ENCODE peak calls at places on chromosomes 12 and 14, in four cellular contexts. One of them, this sample, is unnamed. For H3K79me2, the result is how much of the 10 kb centered on the place peaks cover.

GRCh38 chr14:84086714-84087113 is 1443.2 kb upstream of the FLRT2 start:
- DNase-seq in MM.1S: no peak
- DNase-seq in OCI-LY7: no peak
- DNase-seq in PC-3: no peak
- DNase-seq in this sample: no peak

GRCh38 chr12:11668611-11669010 is 19.1 kb downstream of the ETV6 start:
- DNase-seq in MM.1S: no peak
- DNase-seq in OCI-LY7: peak
- DNase-seq in PC-3: peak
- DNase-seq in this sample: no peak

GRCh38 chr14:96598332-96598928 is 96.2 kb downstream of the PAPOLA start:
- DNase-seq in MM.1S: no peak
- DNase-seq in OCI-LY7: no peak
- DNase-seq in PC-3: no peak
- DNase-seq in this sample: no peak

GRCh38 chr12:29216797-29217583 is 67.9 kb downstream of the FAR2 start:
- DNase-seq in MM.1S: no peak
- DNase-seq in OCI-LY7: no peak
- DNase-seq in PC-3: no peak
- DNase-seq in this sample: no peak

GRCh38 chr14:93947282-93947681 is 20.1 kb downstream of the FAM181A start:
- DNase-seq in MM.1S: no peak
- DNase-seq in OCI-LY7: no peak
- DNase-seq in PC-3: no peak
- DNase-seq in this sample: no peak

GRCh38 chr14:85554106-85554505 is 24.2 kb downstream of the FLRT2 start:
- DNase-seq in MM.1S: no peak
- DNase-seq in OCI-LY7: no peak
- DNase-seq in PC-3: no peak
- DNase-seq in this sample: no peak

GRCh38 chr14:59097681-59098080 is 90.8 kb upstream of the DAAM1 start:
- DNase-seq in MM.1S: no peak
- DNase-seq in OCI-LY7: no peak
- DNase-seq in PC-3: no peak
- DNase-seq in this sample: no peak

GRCh38 chr12:39628836-39629235 is 9.2 kb upstream of the ABCD2 start:
- DNase-seq in MM.1S: peak
- DNase-seq in OCI-LY7: peak
- DNase-seq in PC-3: no peak
- DNase-seq in this sample: no peak

GRCh38 chr12:91276529-91276928 is 93.9 kb upstream of the DCN start:
- DNase-seq in MM.1S: no peak
- DNase-seq in OCI-LY7: no peak
- DNase-seq in PC-3: no peak
- DNase-seq in this sample: no peak

GRCh38 chr14:90381999-90382451 is 14.8 kb upstream of the CALM1 start:
- DNase-seq in MM.1S: no peak
- DNase-seq in OCI-LY7: peak
- DNase-seq in PC-3: peak
- DNase-seq in this sample: peak

GRCh38 chr14:75821828-75822521 is 159.8 kb downstream of the TGFB3 start:
- DNase-seq in MM.1S: no peak
- DNase-seq in OCI-LY7: no peak
- DNase-seq in PC-3: peak
- DNase-seq in this sample: peak

GRCh38 chr12:124802361-124802760 is 61.3 kb downstream of the SCARB1 start:
- DNase-seq in MM.1S: no peak
- DNase-seq in OCI-LY7: no peak
- DNase-seq in PC-3: no peak
- DNase-seq in this sample: no peak

GRCh38 chr12:71476513-71476912 is 36.9 kb downstream of the LGR5 start:
- DNase-seq in MM.1S: no peak
- DNase-seq in OCI-LY7: no peak
- DNase-seq in PC-3: peak
- DNase-seq in this sample: no peak

GRCh38 chr12:75868501-75868900 is 163.1 kb downstream of the PHLDA1 start:
- DNase-seq in MM.1S: no peak
- DNase-seq in OCI-LY7: no peak
- DNase-seq in PC-3: no peak
- DNase-seq in this sample: no peak

GRCh38 chr12:49809369-49810158 is 18.6 kb downstream of the NCKAP5L start:
- DNase-seq in MM.1S: no peak
- DNase-seq in OCI-LY7: no peak
- DNase-seq in PC-3: no peak
- DNase-seq in this sample: no peak

GRCh38 chr12:69642531-69642930 is 31.8 kb upstream of the LRRC10 start:
- DNase-seq in MM.1S: no peak
- DNase-seq in OCI-LY7: no peak
- DNase-seq in PC-3: no peak
- DNase-seq in this sample: no peak

GRCh38 chr12:120457133-120457532 is 10.9 kb downstream of the GATC start:
- DNase-seq in MM.1S: no peak
- DNase-seq in OCI-LY7: peak
- DNase-seq in PC-3: peak
- DNase-seq in this sample: no peak

GRCh38 chr12:93698307-93699092 is 21.3 kb downstream of the CRADD start:
- DNase-seq in MM.1S: no peak
- DNase-seq in OCI-LY7: no peak
- DNase-seq in PC-3: peak
- DNase-seq in this sample: no peak

GRCh38 chr12:15669256-15669948 is 119.8 kb downstream of the EPS8 start:
- DNase-seq in MM.1S: no peak
- DNase-seq in OCI-LY7: no peak
- DNase-seq in PC-3: no peak
- DNase-seq in this sample: no peak

GRCh38 chr14:35558680-35559079 is 24.7 kb downstream of the INSM2 start:
- DNase-seq in MM.1S: no peak
- DNase-seq in OCI-LY7: no peak
- DNase-seq in PC-3: no peak
- DNase-seq in this sample: no peak

GRCh38 chr12:115756271-115756670 is 521.2 kb downstream of the MED13L start:
- DNase-seq in MM.1S: no peak
- DNase-seq in OCI-LY7: no peak
- DNase-seq in PC-3: peak
- DNase-seq in this sample: no peak

GRCh38 chr12:2373307-2373706 is 320.5 kb downstream of the CACNA1C start:
- DNase-seq in MM.1S: no peak
- DNase-seq in OCI-LY7: no peak
- DNase-seq in PC-3: no peak
- DNase-seq in this sample: no peak

GRCh38 chr12:121711925-121712461 is 559 bp upstream of the TMEM120B start:
- DNase-seq in MM.1S: no peak
- DNase-seq in OCI-LY7: peak
- DNase-seq in PC-3: peak
- DNase-seq in this sample: peak

GRCh38 chr12:105409881-105410471 is 79.5 kb downstream of the C12orf75 start:
- DNase-seq in MM.1S: no peak
- DNase-seq in OCI-LY7: no peak
- DNase-seq in PC-3: no peak
- DNase-seq in this sample: peak

GRCh38 chr14:101878222-101879211 is 85.9 kb upstream of the DYNC1H1 start:
- DNase-seq in MM.1S: no peak
- DNase-seq in OCI-LY7: peak
- DNase-seq in PC-3: no peak
- DNase-seq in this sample: no peak

GRCh38 chr12:19857197-19857596 is 417.9 kb downstream of the AEBP2 start:
- DNase-seq in MM.1S: no peak
- DNase-seq in OCI-LY7: no peak
- DNase-seq in PC-3: no peak
- DNase-seq in this sample: no peak

GRCh38 chr14:55454264-55455151 is 14.1 kb upstream of the TBPL2 start:
- DNase-seq in MM.1S: no peak
- DNase-seq in OCI-LY7: no peak
- DNase-seq in PC-3: peak
- DNase-seq in this sample: peak

GRCh38 chr12:10497602-10498001 is 8.1 kb upstream of the EIF2S3B start:
- DNase-seq in MM.1S: no peak
- DNase-seq in OCI-LY7: no peak
- DNase-seq in PC-3: no peak
- DNase-seq in this sample: no peak

GRCh38 chr12:92466391-92467305 is 236.1 kb upstream of the PLEKHG7 start:
- DNase-seq in MM.1S: peak
- DNase-seq in OCI-LY7: peak
- DNase-seq in PC-3: no peak
- DNase-seq in this sample: no peak
- TF ChIP-seq EZH2phosphoT487 in MM.1S: no peak
- TF ChIP-seq EZH2phosphoT487 in OCI-LY7: no peak
- TF ChIP-seq EZH2phosphoT487 in PC-3: no peak
- TF ChIP-seq EZH2phosphoT487 in this sample: no peak

DNA sequence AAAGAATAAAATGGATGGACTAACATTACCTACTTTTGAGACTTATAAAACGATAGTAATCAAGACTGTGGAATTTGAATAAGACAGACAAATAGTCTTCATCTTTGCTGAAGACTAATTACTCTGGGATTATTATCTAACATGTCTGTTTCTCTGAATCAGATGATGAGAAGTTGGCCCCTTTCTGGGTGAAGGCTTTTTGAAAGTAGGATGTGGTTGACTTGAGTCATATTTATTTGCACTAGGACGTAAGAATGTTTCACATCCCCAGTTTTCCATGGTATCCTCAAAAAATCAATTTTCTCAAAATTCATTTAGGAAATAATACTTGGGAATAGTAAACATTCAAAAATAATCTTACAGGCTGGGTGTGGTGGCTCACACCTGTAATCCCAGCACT is 31.8 kb downstream of the PKP2 start:
- DNase-seq in MM.1S: no peak
- DNase-seq in OCI-LY7: no peak
- DNase-seq in PC-3: peak
- DNase-seq in this sample: no peak
- H3K79me2 ChIP-seq in MM.1S: half or more
- H3K79me2 ChIP-seq in OCI-LY7: under half
- H3K79me2 ChIP-seq in PC-3: under half
- H3K79me2 ChIP-seq in this sample: half or more

GRCh38 chr14:65411656-65412188 is 808 bp upstream of the FUT8 start:
- DNase-seq in MM.1S: peak
- DNase-seq in OCI-LY7: peak
- DNase-seq in PC-3: peak
- DNase-seq in this sample: peak

GRCh38 chr14:65412881-65413738 is 580 bp downstream of the FUT8 start:
- DNase-seq in MM.1S: no peak
- DNase-seq in OCI-LY7: peak
- DNase-seq in PC-3: peak
- DNase-seq in this sample: peak

GRCh38 chr14:65413739-65414045 is 1.2 kb downstream of the FUT8 start:
- DNase-seq in MM.1S: peak
- DNase-seq in OCI-LY7: peak
- DNase-seq in PC-3: no peak
- DNase-seq in this sample: no peak

GRCh38 chr14:65410640-65411039 is 1.9 kb upstream of the FUT8 start:
- DNase-seq in MM.1S: no peak
- DNase-seq in OCI-LY7: peak
- DNase-seq in PC-3: no peak
- DNase-seq in this sample: no peak

DNA sequence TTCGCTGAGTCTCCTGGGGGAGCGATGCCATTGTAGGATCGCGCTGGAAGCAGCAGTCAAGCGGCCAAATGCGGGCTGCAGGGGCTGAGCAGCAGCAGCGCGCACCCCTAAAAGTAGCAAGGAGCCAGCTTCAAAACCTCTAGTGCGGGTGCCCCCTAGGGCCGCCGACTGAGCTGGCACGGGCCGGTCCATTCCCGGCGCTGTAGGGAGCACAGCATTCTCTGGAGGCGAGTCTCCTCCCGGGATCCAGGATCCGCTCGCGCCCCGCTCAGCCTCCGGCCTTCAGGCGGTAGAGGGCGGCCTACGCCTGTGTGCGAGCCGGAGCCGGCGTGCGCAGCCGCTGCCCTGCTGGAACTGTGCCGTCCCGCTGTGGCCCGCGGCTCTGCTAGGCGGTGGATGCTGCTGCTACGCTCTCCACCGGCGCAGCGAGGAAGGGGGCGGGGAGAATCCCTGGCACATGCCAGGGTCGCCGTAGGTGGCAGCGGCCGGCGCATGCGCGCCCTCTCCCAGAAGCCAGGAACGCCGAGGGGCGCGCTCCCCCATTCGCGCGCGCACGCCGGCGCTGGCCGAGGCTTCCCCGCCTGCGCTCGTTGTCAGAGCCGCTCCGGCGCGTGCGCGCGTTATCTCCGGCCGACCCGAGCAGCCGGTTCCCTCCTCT is at the start of gene FUT8:
- DNase-seq in MM.1S: peak
- DNase-seq in OCI-LY7: peak
- DNase-seq in PC-3: peak
- DNase-seq in this sample: peak
- H3K4me3 ChIP-seq in MM.1S: peak
- H3K4me3 ChIP-seq in OCI-LY7: peak
- H3K4me3 ChIP-seq in PC-3: peak
- H3K4me3 ChIP-seq in this sample: peak

GRCh38 chr14:103107941-103108748 is 13.6 kb downstream of the EXOC3L4 start:
- DNase-seq in MM.1S: no peak
- DNase-seq in OCI-LY7: no peak
- DNase-seq in PC-3: no peak
- DNase-seq in this sample: no peak

GRCh38 chr14:103111297-103111981 is 11.8 kb upstream of the TNFAIP2 start:
- DNase-seq in MM.1S: no peak
- DNase-seq in OCI-LY7: no peak
- DNase-seq in PC-3: no peak
- DNase-seq in this sample: no peak

GRCh38 chr14:103108749-103109207 is 14.3 kb downstream of the EXOC3L4 start:
- DNase-seq in MM.1S: no peak
- DNase-seq in OCI-LY7: peak
- DNase-seq in PC-3: no peak
- DNase-seq in this sample: no peak

GRCh38 chr14:103110681-103111296 is 12.5 kb upstream of the TNFAIP2 start:
- DNase-seq in MM.1S: peak
- DNase-seq in OCI-LY7: no peak
- DNase-seq in PC-3: no peak
- DNase-seq in this sample: no peak

DNA sequence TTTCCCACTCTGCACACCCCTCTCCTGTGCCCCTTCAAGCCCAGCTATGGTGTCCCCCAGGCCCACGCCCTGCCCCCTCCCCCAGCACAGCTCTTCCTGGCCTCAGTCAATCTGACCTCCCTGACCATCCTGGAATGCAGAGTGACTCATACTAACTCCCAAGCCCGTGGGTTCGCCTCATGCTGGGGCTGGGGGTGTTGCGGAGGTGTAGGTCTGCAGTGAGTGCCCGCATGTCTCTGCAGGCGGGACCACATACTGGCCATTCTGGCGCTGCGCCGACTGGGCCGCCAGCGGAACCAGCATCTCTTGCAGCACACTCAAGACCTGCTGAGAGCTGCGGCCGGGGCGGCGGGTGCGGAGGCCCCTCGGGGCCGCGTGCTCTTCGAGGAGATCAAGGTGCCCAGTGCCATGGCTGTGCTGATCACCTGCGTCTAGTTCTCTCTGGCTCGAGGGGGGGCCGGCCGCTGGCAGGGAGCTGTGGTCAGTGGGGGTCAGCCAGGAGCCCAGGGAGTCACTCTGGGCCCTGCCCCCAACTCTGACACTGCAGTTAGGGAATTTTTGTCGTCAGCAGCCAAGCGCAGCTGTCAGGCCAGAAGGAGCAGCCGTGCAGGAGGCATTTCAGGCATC is 13.4 kb upstream of the TNFAIP2 start:
- DNase-seq in MM.1S: no peak
- DNase-seq in OCI-LY7: no peak
- DNase-seq in PC-3: peak
- DNase-seq in this sample: no peak
- TF ChIP-seq EZH2phosphoT487 in MM.1S: no peak
- TF ChIP-seq EZH2phosphoT487 in OCI-LY7: no peak
- TF ChIP-seq EZH2phosphoT487 in PC-3: no peak
- TF ChIP-seq EZH2phosphoT487 in this sample: no peak

GRCh38 chr12:47819544-47819901 is 180 bp downstream of the HDAC7 start:
- DNase-seq in MM.1S: no peak
- DNase-seq in OCI-LY7: no peak
- DNase-seq in PC-3: no peak
- DNase-seq in this sample: no peak
- H3K79me2 ChIP-seq in MM.1S: half or more
- H3K79me2 ChIP-seq in OCI-LY7: under half
- H3K79me2 ChIP-seq in PC-3: half or more
- H3K79me2 ChIP-seq in this sample: half or more